ENCODE peak calls at places on chromosomes 2 and 18, in nine cellular contexts. M is cardiac muscle cell; F is osteoblast; X is heart left ventricle; A is spleen; N is colonic mucosa; B is right cardiac atrium; L is CD4-positive, alpha-beta T cell; W is WERI-Rb-1. Z is an unnamed sample.

GRCh38 chr18:34342960-34343359 is 118.2 kb upstream of the NOL4 start:
- DNase-seq in W (no peak), A (no peak), L (no peak), X (no peak), B (no peak), N (no peak), F (no peak), M (no peak), Z (no peak)

GRCh38 chr18:10072659-10073309 is 159.0 kb downstream of the VAPA start:
- DNase-seq in F (no peak), M (peak; percentile 60), L (no peak), W (no peak), B (no peak), X (no peak), N (no peak), A (no peak), Z (no peak)

GRCh38 chr2:161257123-161257952 is 50.9 kb upstream of the PSMD14 start:
- DNase-seq in L (no peak), M (no peak), A (no peak), F (no peak), W (no peak), N (no peak), B (no peak), X (no peak), Z (no peak)

GRCh38 chr2:240135706-240136012 is 446 bp downstream of the COPS9 start:
- DNase-seq in N (no peak), A (no peak), F (peak; percentile 94), L (no peak), B (no peak), X (no peak), W (no peak), M (no peak), Z (peak; percentile 4)

GRCh38 chr18:6055711-6056110 is 160.4 kb upstream of the TMEM200C start:
- DNase-seq in L (no peak), F (peak; percentile 61), X (no peak), W (no peak), A (no peak), B (no peak), N (no peak), M (peak; percentile 20), Z (no peak)

GRCh38 chr2:241109210-241110088 is 7.4 kb upstream of the MTERF4 start:
- DNase-seq in X (no peak), L (no peak), A (no peak), N (no peak), M (no peak), F (no peak), W (no peak), B (no peak), Z (peak; percentile 47)

GRCh38 chr18:13570856-13571495 is 155.4 kb downstream of the FAM210A start:
- DNase-seq in N (no peak), X (no peak), F (no peak), B (no peak), M (no peak), A (no peak), W (no peak), L (no peak), Z (no peak)

GRCh38 chr2:7061436-7061779 is 144.2 kb downstream of the RNF144A start:
- DNase-seq in X (no peak), N (no peak), F (no peak), M (no peak), L (no peak), W (no peak), B (no peak), A (no peak), Z (no peak)

GRCh38 chr18:42052137-42052708 is 97.2 kb downstream of the PIK3C3 start:
- DNase-seq in M (peak; percentile 59), L (no peak), X (no peak), W (no peak), A (no peak), B (no peak), F (peak; percentile 13), N (no peak), Z (no peak)

GRCh38 chr18:3453540-3454364 is 3.8 kb downstream of the TGIF1 start:
- DNase-seq in F (peak; percentile 83), B (peak; percentile 54), W (no peak), M (peak; percentile 96), A (peak; percentile 79), L (no peak), X (peak; percentile 41), N (peak; percentile 67), Z (peak; percentile 70)

GRCh38 chr2:96554293-96555145 is 18.0 kb downstream of the ARID5A start:
- DNase-seq in A (peak; percentile 94), M (peak; percentile 70), W (peak; percentile 59), X (peak; percentile 76), F (peak; percentile 98), B (peak; percentile 90), N (peak; percentile 58), L (peak; percentile 65), Z (peak; percentile 75)

GRCh38 chr2:120798569-120799215 is 63.0 kb downstream of the GLI2 start:
- DNase-seq in X (no peak), A (no peak), L (no peak), M (no peak), B (no peak), N (no peak), W (peak; percentile 17), F (peak; percentile 69), Z (no peak)

GRCh38 chr2:174222154-174222553 is 26.2 kb downstream of the OLA1 start:
- DNase-seq in A (no peak), F (no peak), M (no peak), X (no peak), L (no peak), W (no peak), N (no peak), B (no peak), Z (no peak)

GRCh38 chr2:168184896-168185513 is 62.4 kb downstream of the STK39 start:
- DNase-seq in X (no peak), F (no peak), N (no peak), W (no peak), L (no peak), B (no peak), M (no peak), A (no peak), Z (no peak)

GRCh38 chr18:36298113-36298701 is 694 bp downstream of the FHOD3 start:
- DNase-seq in X (peak; percentile 23), B (peak; percentile 58), L (no peak), F (no peak), M (no peak), W (peak; percentile 36), A (peak; percentile 78), N (no peak), Z (no peak)

GRCh38 chr2:15938803-15939555 is 1.4 kb upstream of the MYCN start:
- DNase-seq in B (no peak), W (no peak), L (no peak), F (peak; percentile 77), M (no peak), N (no peak), X (no peak), A (no peak), Z (no peak)

GRCh38 chr2:19747310-19748072 is 154.3 kb downstream of the TTC32 start:
- DNase-seq in B (no peak), A (no peak), M (no peak), F (peak; percentile 88), L (no peak), X (no peak), W (no peak), N (no peak), Z (no peak)

GRCh38 chr2:176638167-176639015 is 369.1 kb downstream of the MTX2 start:
- DNase-seq in F (peak; percentile 96), L (peak; percentile 47), A (peak; percentile 88), N (peak; percentile 71), X (peak; percentile 69), B (peak; percentile 85), W (peak; percentile 44), M (peak; percentile 66), Z (peak; percentile 22)

GRCh38 chr18:45802814-45803492 is 22.5 kb upstream of the SIGLEC15 start:
- DNase-seq in F (peak; percentile 93), A (no peak), X (no peak), M (peak; percentile 89), B (no peak), W (no peak), N (no peak), L (no peak), Z (no peak)

GRCh38 chr2:134433934-134434333 is 180.1 kb downstream of the MGAT5 start:
- DNase-seq in B (no peak), N (no peak), L (no peak), A (no peak), F (no peak), X (no peak), M (no peak), W (no peak), Z (no peak)

GRCh38 chr2:134429886-134430285 is 176.0 kb downstream of the MGAT5 start:
- DNase-seq in M (no peak), A (no peak), F (no peak), N (no peak), W (no peak), L (no peak), B (no peak), X (no peak), Z (no peak)

GRCh38 chr2:134433469-134433868 is 179.6 kb downstream of the MGAT5 start:
- DNase-seq in M (no peak), W (no peak), N (no peak), B (no peak), A (no peak), X (no peak), L (no peak), F (no peak), Z (no peak)

GRCh38 chr2:134432438-134432883 is 178.6 kb downstream of the MGAT5 start:
- DNase-seq in W (no peak), A (no peak), X (no peak), M (no peak), F (no peak), N (no peak), B (no peak), L (no peak), Z (no peak)

GRCh38 chr2:134431837-134432437 is 178.1 kb downstream of the MGAT5 start:
- DNase-seq in N (no peak), M (no peak), W (no peak), F (no peak), X (no peak), A (no peak), L (no peak), B (no peak), Z (no peak)
- H3K27ac ChIP-seq in N (no peak overlapping the region), M (no peak overlapping the region), W (no peak overlapping the region), F (no peak overlapping the region), X (no peak overlapping the region), A (no peak overlapping the region), L (no peak overlapping the region), B (no peak overlapping the region), Z (no peak overlapping the region)

GRCh38 chr2:80711915-80712314 is 407.4 kb upstream of the LRRTM1 start:
- DNase-seq in A (no peak), X (no peak), N (no peak), F (no peak), L (no peak), B (no peak), W (no peak), M (no peak), Z (no peak)
- H3K9me3 ChIP-seq in A (peaks cover under 1% of the 10 kb centered on the region), X (no peaks in the 10 kb centered on the region), N (no peaks in the 10 kb centered on the region), F (no peaks in the 10 kb centered on the region), L (no peaks in the 10 kb centered on the region), B (no peaks in the 10 kb centered on the region), W (no peaks in the 10 kb centered on the region), M (no peaks in the 10 kb centered on the region), Z (no peaks in the 10 kb centered on the region)

GRCh38 chr2:65017335-65017734 is 28.1 kb downstream of the SLC1A4 start:
- DNase-seq in W (no peak), X (no peak), M (no peak), N (no peak), B (no peak), F (no peak), A (no peak), L (no peak), Z (no peak)
- H3K27ac ChIP-seq in W (no peak overlapping the region), X (no peak overlapping the region), M (no peak overlapping the region), N (peak overlapping the region; percentile 34), B (no peak overlapping the region), F (no peak overlapping the region), A (peak overlapping the region; percentile 76), L (no peak overlapping the region), Z (no peak overlapping the region)

GRCh38 chr2:95058989-95059601 is 33.6 kb downstream of the MAL start:
- DNase-seq in M (no peak), W (no peak), N (no peak), X (no peak), L (no peak), B (no peak), A (peak; percentile 44), F (no peak), Z (peak; percentile 29)
- H3K9me3 ChIP-seq in M (no peaks in the 10 kb centered on the region), W (no peaks in the 10 kb centered on the region), N (no peaks in the 10 kb centered on the region), X (no peaks in the 10 kb centered on the region), L (no peaks in the 10 kb centered on the region), B (no peaks in the 10 kb centered on the region), A (no peaks in the 10 kb centered on the region), F (no peaks in the 10 kb centered on the region), Z (no peaks in the 10 kb centered on the region)

Z was measured in Peyer's patch.